ENCODE peak calls at places on chromosomes 6 and 20, in six cellular contexts. S, T, J, W, C and O are unnamed samples.

GRCh38 chr6:168133186-168133585 is 54.2 kb upstream of the FRMD1 start:
- DNase-seq in S (no peak), T (no peak), J (no peak), W (no peak), C (no peak), O (no peak)

GRCh38 chr6:11209941-11210340 is 22.5 kb downstream of the NEDD9 start:
- DNase-seq in S (no peak), T (no peak), J (no peak), W (no peak), C (no peak), O (no peak)

GRCh38 chr20:54063580-54063979 is 6.8 kb downstream of the BCAS1 start:
- DNase-seq in S (no peak), T (no peak), J (no peak), W (no peak), C (no peak), O (no peak)

GRCh38 chr6:139452176-139452876 is 77.9 kb upstream of the CITED2 start:
- DNase-seq in S (no peak), T (no peak), J (no peak), W (no peak), C (no peak), O (no peak)

GRCh38 chr20:58645277-58645968 is 5.7 kb upstream of the STX16 start:
- DNase-seq in S (peak; percentile 81), T (no peak), J (no peak), W (no peak), C (no peak), O (no peak)

GRCh38 chr20:17679786-17680127 is 2.3 kb downstream of the RRBP1 start:
- DNase-seq in S (no peak), T (no peak), J (no peak), W (no peak), C (no peak), O (no peak)

GRCh38 chr6:139531148-139531547 is 156.7 kb upstream of the CITED2 start:
- DNase-seq in S (no peak), T (peak; percentile 30), J (no peak), W (no peak), C (no peak), O (no peak)

GRCh38 chr20:47502801-47503239 is 1.1 kb downstream of the NCOA3 start:
- DNase-seq in S (no peak), T (no peak), J (no peak), W (no peak), C (peak; percentile 74), O (no peak)

GRCh38 chr6:31083742-31084354 is 28.5 kb downstream of the C6orf15 start:
- DNase-seq in S (no peak), T (no peak), J (no peak), W (no peak), C (peak; percentile 32), O (no peak)

GRCh38 chr6:63798378-63798777 is 162.8 kb downstream of the PHF3 start:
- DNase-seq in S (no peak), T (no peak), J (no peak), W (no peak), C (no peak), O (no peak)

GRCh38 chr20:4867036-4867435 is 134.3 kb downstream of the SLC23A2 start:
- DNase-seq in S (no peak), T (no peak), J (no peak), W (no peak), C (no peak), O (no peak)

GRCh38 chr6:155493694-155494143 is 38.1 kb upstream of the NOX3 start:
- DNase-seq in S (peak; percentile 96), T (no peak), J (no peak), W (peak; percentile 6), C (no peak), O (peak; percentile 100)

GRCh38 chr6:27889628-27890315 is 22.4 kb downstream of the OR2B2 start:
- DNase-seq in S (no peak), T (no peak), J (no peak), W (no peak), C (no peak), O (no peak)

GRCh38 chr6:11275598-11275997 is 43.1 kb upstream of the NEDD9 start:
- DNase-seq in S (peak; percentile 93), T (no peak), J (peak; percentile 32), W (no peak), C (peak; percentile 42), O (peak; percentile 88)

GRCh38 chr6:12261502-12261901 is 28.7 kb upstream of the EDN1 start:
- DNase-seq in S (no peak), T (no peak), J (no peak), W (no peak), C (no peak), O (no peak)

GRCh38 chr6:100281471-100281878 is 183.2 kb downstream of the SIM1 start:
- DNase-seq in S (no peak), T (no peak), J (no peak), W (no peak), C (peak; percentile 82), O (no peak)